ENCODE peak calls at places on chromosomes 2 and 18, in five cellular contexts. One of them, this sample, is unnamed.

GRCh38 chr2:218282173-218282991 is 9.9 kb downstream of the TMBIM1 start:
- DNase-seq in activated CD8-positive, alpha-beta memory T cell treated with anti-CD3 and anti-CD28 coated beads for 24 hours: no peak
- DNase-seq in activated T-helper 9 cell treated with anti-CD3 and anti-CD28 coated beads, Interleukin-2, amount 50 U/mL, for 16 hours: no peak
- DNase-seq in stromal cell of bone marrow: no peak
- DNase-seq in hippocampal formation: peak
- DNase-seq in this sample: no peak

GRCh38 chr2:241279413-241279812 is 36.1 kb downstream of the HDLBP start:
- DNase-seq in activated CD8-positive, alpha-beta memory T cell treated with anti-CD3 and anti-CD28 coated beads for 24 hours: no peak
- DNase-seq in activated T-helper 9 cell treated with anti-CD3 and anti-CD28 coated beads, Interleukin-2, amount 50 U/mL, for 16 hours: no peak
- DNase-seq in stromal cell of bone marrow: no peak
- DNase-seq in hippocampal formation: no peak
- DNase-seq in this sample: no peak

GRCh38 chr2:211258646-211259335 is 702.4 kb downstream of the CPS1 start:
- DNase-seq in activated CD8-positive, alpha-beta memory T cell treated with anti-CD3 and anti-CD28 coated beads for 24 hours: no peak
- DNase-seq in activated T-helper 9 cell treated with anti-CD3 and anti-CD28 coated beads, Interleukin-2, amount 50 U/mL, for 16 hours: no peak
- DNase-seq in stromal cell of bone marrow: no peak
- DNase-seq in hippocampal formation: no peak
- DNase-seq in this sample: no peak

GRCh38 chr2:17107875-17108274 is 410.4 kb downstream of the RAD51AP2 start:
- DNase-seq in activated CD8-positive, alpha-beta memory T cell treated with anti-CD3 and anti-CD28 coated beads for 24 hours: no peak
- DNase-seq in activated T-helper 9 cell treated with anti-CD3 and anti-CD28 coated beads, Interleukin-2, amount 50 U/mL, for 16 hours: no peak
- DNase-seq in stromal cell of bone marrow: no peak
- DNase-seq in hippocampal formation: no peak
- DNase-seq in this sample: peak

GRCh38 chr18:3148930-3149535 is 70.7 kb downstream of the MYOM1 start:
- DNase-seq in activated CD8-positive, alpha-beta memory T cell treated with anti-CD3 and anti-CD28 coated beads for 24 hours: no peak
- DNase-seq in activated T-helper 9 cell treated with anti-CD3 and anti-CD28 coated beads, Interleukin-2, amount 50 U/mL, for 16 hours: no peak
- DNase-seq in stromal cell of bone marrow: peak
- DNase-seq in hippocampal formation: no peak
- DNase-seq in this sample: peak

GRCh38 chr18:28408528-28408927 is 231.6 kb upstream of the CDH2 start:
- DNase-seq in activated CD8-positive, alpha-beta memory T cell treated with anti-CD3 and anti-CD28 coated beads for 24 hours: no peak
- DNase-seq in activated T-helper 9 cell treated with anti-CD3 and anti-CD28 coated beads, Interleukin-2, amount 50 U/mL, for 16 hours: no peak
- DNase-seq in stromal cell of bone marrow: no peak
- DNase-seq in hippocampal formation: no peak
- DNase-seq in this sample: no peak

GRCh38 chr2:28231110-28231621 is 161.5 kb upstream of the FOSL2 start:
- DNase-seq in activated CD8-positive, alpha-beta memory T cell treated with anti-CD3 and anti-CD28 coated beads for 24 hours: no peak
- DNase-seq in activated T-helper 9 cell treated with anti-CD3 and anti-CD28 coated beads, Interleukin-2, amount 50 U/mL, for 16 hours: no peak
- DNase-seq in stromal cell of bone marrow: peak
- DNase-seq in hippocampal formation: no peak
- DNase-seq in this sample: peak

GRCh38 chr2:69770193-69770702 is 28.3 kb downstream of the ANXA4 start:
- DNase-seq in activated CD8-positive, alpha-beta memory T cell treated with anti-CD3 and anti-CD28 coated beads for 24 hours: peak
- DNase-seq in activated T-helper 9 cell treated with anti-CD3 and anti-CD28 coated beads, Interleukin-2, amount 50 U/mL, for 16 hours: no peak
- DNase-seq in stromal cell of bone marrow: peak
- DNase-seq in hippocampal formation: no peak
- DNase-seq in this sample: peak

GRCh38 chr2:177897278-177897677 is 175.3 kb downstream of the PDE11A start:
- DNase-seq in activated CD8-positive, alpha-beta memory T cell treated with anti-CD3 and anti-CD28 coated beads for 24 hours: no peak
- DNase-seq in activated T-helper 9 cell treated with anti-CD3 and anti-CD28 coated beads, Interleukin-2, amount 50 U/mL, for 16 hours: no peak
- DNase-seq in stromal cell of bone marrow: no peak
- DNase-seq in hippocampal formation: no peak
- DNase-seq in this sample: no peak

GRCh38 chr2:217610411-217610814 is 392.4 kb downstream of the TNS1 start:
- DNase-seq in activated CD8-positive, alpha-beta memory T cell treated with anti-CD3 and anti-CD28 coated beads for 24 hours: peak
- DNase-seq in activated T-helper 9 cell treated with anti-CD3 and anti-CD28 coated beads, Interleukin-2, amount 50 U/mL, for 16 hours: peak
- DNase-seq in stromal cell of bone marrow: no peak
- DNase-seq in hippocampal formation: no peak
- DNase-seq in this sample: no peak

GRCh38 chr2:28716265-28716865 is 35.3 kb upstream of the PPP1CB start:
- DNase-seq in activated CD8-positive, alpha-beta memory T cell treated with anti-CD3 and anti-CD28 coated beads for 24 hours: no peak
- DNase-seq in activated T-helper 9 cell treated with anti-CD3 and anti-CD28 coated beads, Interleukin-2, amount 50 U/mL, for 16 hours: no peak
- DNase-seq in stromal cell of bone marrow: peak
- DNase-seq in hippocampal formation: peak
- DNase-seq in this sample: peak

GRCh38 chr2:71422786-71423185 is 30.6 kb upstream of the DYSF start:
- DNase-seq in activated CD8-positive, alpha-beta memory T cell treated with anti-CD3 and anti-CD28 coated beads for 24 hours: no peak
- DNase-seq in activated T-helper 9 cell treated with anti-CD3 and anti-CD28 coated beads, Interleukin-2, amount 50 U/mL, for 16 hours: no peak
- DNase-seq in stromal cell of bone marrow: no peak
- DNase-seq in hippocampal formation: no peak
- DNase-seq in this sample: no peak

This sample was measured in MCF 10A.